ENCODE peak calls at places on chromosomes 12 and 14, in nine cellular contexts. I, H, G, J, D, A, M, T and Q are unnamed samples.

GRCh38 chr12:4108803-4109345 is 164.7 kb upstream of the CCND2 start:
- DNase-seq in I (peak), H (no peak), G (no peak), J (no peak), D (no peak), A (no peak), M (no peak), T (no peak), Q (no peak)

GRCh38 chr12:109738878-109739665 is 25.4 kb downstream of the FAM222A start:
- DNase-seq in I (peak), H (no peak), G (no peak), J (no peak), D (no peak), A (no peak), M (no peak), T (no peak), Q (peak)

GRCh38 chr14:59013672-59014298 is 174.7 kb upstream of the DAAM1 start:
- DNase-seq in I (peak), H (no peak), G (no peak), J (peak), D (no peak), A (no peak), M (no peak), T (no peak), Q (no peak)

GRCh38 chr14:49769171-49769570 is 1.2 kb downstream of the KLHDC2 start:
- DNase-seq in I (peak), H (no peak), G (no peak), J (peak), D (peak), A (no peak), M (no peak), T (no peak), Q (no peak)

GRCh38 chr12:88639361-88639760 is 59.1 kb upstream of the KITLG start:
- DNase-seq in I (peak), H (no peak), G (no peak), J (no peak), D (no peak), A (no peak), M (no peak), T (no peak), Q (no peak)

GRCh38 chr12:116959198-116959460 is 48.4 kb downstream of the FBXW8 start:
- DNase-seq in I (no peak), H (no peak), G (no peak), J (no peak), D (no peak), A (no peak), M (no peak), T (no peak), Q (no peak)

GRCh38 chr14:38469156-38469555 is 213.3 kb upstream of the CLEC14A start:
- DNase-seq in I (peak), H (no peak), G (no peak), J (no peak), D (no peak), A (no peak), M (no peak), T (no peak), Q (no peak)

GRCh38 chr12:111330800-111331752 is 37.8 kb downstream of the PHETA1 start:
- DNase-seq in I (peak), H (no peak), G (no peak), J (peak), D (peak), A (no peak), M (no peak), T (peak), Q (no peak)

GRCh38 chr12:52506858-52507715 is 13.1 kb downstream of the KRT5 start:
- DNase-seq in I (peak), H (no peak), G (no peak), J (peak), D (no peak), A (no peak), M (peak), T (peak), Q (no peak)

GRCh38 chr12:7058163-7058845 is 2.2 kb upstream of the C1S start:
- DNase-seq in I (no peak), H (no peak), G (no peak), J (no peak), D (no peak), A (no peak), M (no peak), T (no peak), Q (no peak)

GRCh38 chr12:120651821-120652220 is 11.4 kb downstream of the CABP1 start:
- DNase-seq in I (peak), H (no peak), G (no peak), J (no peak), D (no peak), A (no peak), M (no peak), T (no peak), Q (no peak)

GRCh38 chr14:72741836-72742681 is 151.8 kb downstream of the DPF3 start:
- DNase-seq in I (no peak), H (no peak), G (no peak), J (no peak), D (no peak), A (peak), M (no peak), T (no peak), Q (no peak)

GRCh38 chr14:72744416-72745120 is 149.3 kb downstream of the DPF3 start:
- DNase-seq in I (no peak), H (no peak), G (no peak), J (no peak), D (no peak), A (no peak), M (no peak), T (no peak), Q (no peak)

GRCh38 chr14:72745546-72745945 is 148.4 kb downstream of the DPF3 start:
- DNase-seq in I (peak), H (no peak), G (no peak), J (peak), D (peak), A (no peak), M (no peak), T (no peak), Q (no peak)

GRCh38 chr14:72742682-72743195 is 151.2 kb downstream of the DPF3 start:
- DNase-seq in I (no peak), H (no peak), G (no peak), J (no peak), D (no peak), A (no peak), M (no peak), T (no peak), Q (no peak)

DNA sequence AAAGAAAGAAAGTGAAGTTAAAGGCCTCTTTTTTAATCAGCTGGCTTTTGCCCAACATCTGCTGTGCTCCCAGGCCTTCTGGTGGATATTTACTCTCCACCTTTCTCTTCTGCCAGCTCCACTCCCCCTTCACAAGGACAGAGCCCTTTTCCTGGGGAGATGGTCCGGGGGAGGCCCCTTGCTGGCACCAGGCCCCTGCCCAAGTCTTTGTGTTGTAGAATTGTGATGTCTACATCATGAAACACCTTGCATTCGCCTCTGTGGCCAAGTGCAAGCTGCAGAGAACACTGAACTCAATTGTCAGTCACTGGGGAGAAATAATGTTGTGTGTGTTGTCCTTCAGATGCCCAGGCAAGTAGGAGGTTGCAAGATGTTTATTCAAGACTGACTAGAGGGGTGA is 150.3 kb downstream of the DPF3 start:
- DNase-seq in I (peak), H (no peak), G (no peak), J (no peak), D (no peak), A (peak), M (no peak), T (no peak), Q (no peak)
- TF ChIP-seq CTCF in I (no peak), H (no peak), G (no peak), J (no peak), D (no peak), A (no peak), M (no peak), T (no peak), Q (no peak)

DNA sequence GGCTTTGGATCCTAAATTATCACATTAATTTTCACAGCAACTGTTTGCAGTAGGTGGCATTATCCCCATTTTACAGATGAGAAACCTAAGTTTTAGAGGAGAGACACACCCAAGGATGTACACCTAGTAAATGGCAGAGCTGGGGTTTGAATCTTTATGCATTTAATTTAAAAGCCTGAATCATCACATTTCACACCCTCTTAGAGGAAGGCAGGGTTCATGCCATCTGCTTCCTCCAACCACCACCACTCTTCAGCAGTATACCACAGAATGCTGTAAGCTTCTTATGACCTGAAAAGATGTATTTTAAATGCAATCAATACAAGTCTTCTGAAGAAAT is 90.3 kb downstream of the CRADD start:
- DNase-seq in I (no peak), H (no peak), G (no peak), J (no peak), D (no peak), A (no peak), M (no peak), T (peak), Q (no peak)
- TF ChIP-seq CTCF in I (no peak), H (no peak), G (no peak), J (no peak), D (no peak), A (no peak), M (no peak), T (no peak), Q (no peak)

DNA sequence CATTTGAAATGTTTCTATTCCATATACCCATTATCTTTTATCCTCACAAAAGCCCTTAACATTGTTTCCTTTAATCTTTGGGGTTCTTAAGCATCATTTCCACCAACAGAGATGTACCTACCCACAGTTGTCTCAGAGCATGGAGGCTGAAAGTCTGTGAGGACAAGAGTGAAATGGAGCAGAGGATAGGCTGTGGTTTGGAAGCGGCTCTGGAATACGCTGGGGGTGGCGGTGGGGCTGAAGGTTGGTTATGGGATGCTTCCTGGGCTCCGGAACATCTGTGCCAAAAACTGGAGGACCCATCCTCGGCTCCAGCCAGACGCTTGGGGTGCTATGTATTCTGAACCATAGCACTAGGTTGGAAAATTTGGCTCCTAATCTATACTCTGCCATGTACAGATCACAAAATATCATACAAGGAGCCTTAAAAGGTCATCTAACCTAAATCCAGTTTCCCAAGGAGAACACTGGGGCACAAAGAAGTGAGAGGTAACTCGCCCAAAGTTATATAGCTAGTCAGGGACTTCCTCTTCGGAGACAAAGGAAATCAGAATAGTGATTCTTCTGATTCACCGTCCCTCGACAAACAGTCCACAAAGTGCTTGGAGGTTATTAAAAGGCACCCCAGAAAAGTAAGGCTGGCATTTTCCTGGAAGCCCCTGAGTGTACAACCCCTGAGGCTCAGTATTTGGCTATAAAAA is 2.5 kb downstream of the PPP1R3E start:
- DNase-seq in I (no peak), H (no peak), G (no peak), J (no peak), D (no peak), A (no peak), M (no peak), T (no peak), Q (no peak)
- TF ChIP-seq CTCF in I (no peak), H (no peak), G (no peak), J (no peak), D (no peak), A (no peak), M (no peak), T (no peak), Q (no peak)

DNA sequence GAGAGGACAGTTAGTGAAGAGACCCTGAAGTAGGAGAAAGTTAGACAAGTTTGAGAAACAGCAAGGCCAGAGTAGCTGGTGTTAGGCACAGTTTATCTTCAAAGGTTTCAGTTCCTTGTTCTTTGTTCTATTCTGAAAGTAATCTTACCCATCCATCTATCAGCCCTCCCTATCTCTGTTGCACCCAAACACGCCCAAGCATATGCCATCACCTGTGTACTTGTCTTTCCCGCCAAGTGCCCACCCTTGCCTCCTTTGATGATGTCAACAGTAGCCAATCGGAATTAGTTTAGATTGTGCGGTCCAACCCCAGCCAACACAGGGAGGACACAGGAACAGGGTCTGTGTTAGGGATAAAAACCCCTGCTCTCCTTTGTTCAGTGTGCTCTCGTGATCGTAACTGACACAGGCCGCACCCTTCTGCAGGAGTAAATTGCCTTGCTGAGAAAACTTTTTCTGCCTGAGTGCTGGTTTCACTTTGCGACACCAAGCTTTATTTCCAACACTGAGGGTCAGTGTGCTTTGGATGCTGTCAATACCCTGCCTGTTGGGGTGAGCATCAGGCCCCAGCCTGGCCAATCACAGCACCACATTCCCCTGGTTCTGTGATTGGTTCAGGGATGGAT is 4.7 kb upstream of the TMEM229B start:
- DNase-seq in I (no peak), H (no peak), G (no peak), J (no peak), D (no peak), A (no peak), M (no peak), T (peak), Q (no peak)
- TF ChIP-seq CTCF in I (no peak), H (no peak), G (no peak), J (no peak), D (no peak), A (no peak), M (no peak), T (no peak), Q (no peak)

GRCh38 chr12:46110220-46110700 is 119.9 kb upstream of the SCAF11 start:
- DNase-seq in I (no peak), H (no peak), G (no peak), J (no peak), D (no peak), A (no peak), M (no peak), T (no peak), Q (no peak)
- TF ChIP-seq CTCF in I (no peak), H (no peak), G (no peak), J (no peak), D (no peak), A (no peak), M (no peak), T (no peak), Q (no peak)

GRCh38 chr14:99190696-99191662 is 81.0 kb downstream of the BCL11B start:
- DNase-seq in I (no peak), H (no peak), G (no peak), J (no peak), D (no peak), A (no peak), M (no peak), T (no peak), Q (no peak)
- TF ChIP-seq CTCF in I (no peak), H (peak), G (no peak), J (peak), D (no peak), A (no peak), M (no peak), T (peak), Q (no peak)

GRCh38 chr12:115466076-115466475 is 782.1 kb upstream of the TBX3 start:
- DNase-seq in I (peak), H (no peak), G (no peak), J (no peak), D (peak), A (no peak), M (no peak), T (no peak), Q (no peak)

GRCh38 chr12:115470526-115470925 is 786.6 kb upstream of the TBX3 start:
- DNase-seq in I (no peak), H (no peak), G (no peak), J (no peak), D (no peak), A (no peak), M (no peak), T (no peak), Q (no peak)

GRCh38 chr12:115464673-115465060 is 780.7 kb upstream of the TBX3 start:
- DNase-seq in I (no peak), H (no peak), G (no peak), J (no peak), D (no peak), A (no peak), M (no peak), T (no peak), Q (no peak)

GRCh38 chr12:115468087-115468510 is 784.1 kb upstream of the TBX3 start:
- DNase-seq in I (no peak), H (no peak), G (no peak), J (peak), D (no peak), A (no peak), M (no peak), T (peak), Q (no peak)

DNA sequence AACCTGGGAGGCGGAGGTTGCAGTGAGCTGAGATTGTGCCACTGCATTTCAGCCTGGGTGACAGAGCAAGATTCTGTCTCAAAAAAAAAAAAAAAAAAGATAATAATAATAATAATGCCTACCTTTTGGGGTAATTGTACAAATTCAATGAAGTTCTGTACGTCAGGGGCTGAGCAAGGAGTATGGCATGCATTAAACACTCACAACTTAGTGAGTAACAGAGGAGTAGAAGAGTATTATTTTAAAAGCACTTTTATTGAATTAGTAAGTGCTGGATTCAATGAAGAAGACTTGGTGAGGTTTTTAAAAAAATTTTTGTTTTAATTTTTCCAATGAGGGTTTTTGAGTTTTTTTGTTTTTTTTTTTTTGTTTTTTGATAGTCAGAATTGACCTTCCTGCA is 783.6 kb upstream of the TBX3 start:
- DNase-seq in I (peak), H (no peak), G (no peak), J (no peak), D (no peak), A (no peak), M (no peak), T (no peak), Q (no peak)
- TF ChIP-seq CTCF in I (no peak), H (no peak), G (no peak), J (no peak), D (no peak), A (no peak), M (no peak), T (no peak), Q (no peak)

GRCh38 chr14:85087201-85087600 is 442.7 kb upstream of the FLRT2 start:
- DNase-seq in I (peak), H (no peak), G (no peak), J (no peak), D (no peak), A (no peak), M (no peak), T (no peak), Q (no peak)
- TF ChIP-seq CTCF in I (no peak), H (no peak), G (no peak), J (no peak), D (no peak), A (no peak), M (no peak), T (no peak), Q (no peak)

GRCh38 chr12:102685841-102686240 is 205.5 kb upstream of the IGF1 start:
- DNase-seq in I (peak), H (no peak), G (no peak), J (no peak), D (no peak), A (no peak), M (no peak), T (no peak), Q (no peak)
- TF ChIP-seq CTCF in I (no peak), H (no peak), G (no peak), J (no peak), D (peak), A (no peak), M (no peak), T (no peak), Q (no peak)

GRCh38 chr12:106345739-106346138 is 11.8 kb upstream of the POLR3B start:
- DNase-seq in I (peak), H (no peak), G (no peak), J (peak), D (no peak), A (peak), M (no peak), T (no peak), Q (no peak)
- TF ChIP-seq CTCF in I (peak), H (no peak), G (no peak), J (peak), D (peak), A (peak), M (no peak), T (peak), Q (no peak)